ENCODE peak calls at places on chromosome 2, in six cellular contexts. H is GM23248, M is GM23338, C is MM.1S, P is OCI-LY7, D is neural progenitor cell. R is an unnamed sample.

GRCh38 chr2:25073025-25073424 is 31.1 kb downstream of the EFR3B start:
- DNase-seq in H (no peak), M (no peak), C (no peak), P (no peak), D (no peak), R (no peak)

GRCh38 chr2:127094509-127095366 is 12.2 kb downstream of the BIN1 start:
- DNase-seq in H (peak), M (peak), C (no peak), P (no peak), D (peak), R (peak)

GRCh38 chr2:188444106-188444835 is 152.6 kb downstream of the GULP1 start:
- DNase-seq in H (no peak), M (no peak), C (no peak), P (no peak), D (no peak), R (no peak)

GRCh38 chr2:61988462-61989366 is 83.2 kb downstream of the COMMD1 start:
- DNase-seq in H (peak), M (no peak), C (no peak), P (no peak), D (no peak), R (no peak)

GRCh38 chr2:177174456-177174855 is 38.1 kb upstream of the HNRNPA3 start:
- DNase-seq in H (peak), M (no peak), C (no peak), P (no peak), D (no peak), R (no peak)

GRCh38 chr2:152583512-152584188 is 133.6 kb downstream of the PRPF40A start:
- DNase-seq in H (no peak), M (no peak), C (no peak), P (no peak), D (no peak), R (no peak)

GRCh38 chr2:31051213-31052185 is 86.7 kb downstream of the GALNT14 start:
- DNase-seq in H (no peak), M (no peak), C (no peak), P (no peak), D (no peak), R (no peak)

GRCh38 chr2:71157124-71157802 is 26.8 kb downstream of the MPHOSPH10 start:
- DNase-seq in H (peak), M (peak), C (peak), P (peak), D (peak), R (peak)

GRCh38 chr2:24453379-24454073 is 37.5 kb upstream of the NCOA1 start:
- DNase-seq in H (peak), M (no peak), C (no peak), P (no peak), D (no peak), R (no peak)

GRCh38 chr2:215370116-215370965 is 58.5 kb downstream of the ATIC start:
- DNase-seq in H (no peak), M (no peak), C (no peak), P (no peak), D (no peak), R (no peak)

DNA sequence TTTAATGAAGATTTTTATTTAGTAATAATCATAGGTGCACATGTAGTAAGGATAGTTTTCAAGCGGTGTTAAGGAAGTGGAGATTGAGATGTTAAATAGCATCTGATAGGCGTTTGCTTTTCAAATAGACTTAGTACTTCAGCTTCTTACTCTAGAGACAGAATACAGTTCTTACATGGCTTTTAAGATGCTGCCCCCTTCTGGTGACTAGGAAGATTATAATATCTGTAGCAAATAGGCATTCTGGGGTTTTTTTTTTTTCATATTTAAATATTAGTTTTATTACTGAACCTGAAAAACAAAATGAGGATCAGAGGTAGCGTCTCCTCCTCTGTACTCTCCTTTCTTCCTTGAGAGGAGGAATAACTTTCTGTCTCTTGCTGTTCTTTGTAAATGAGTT is 100.2 kb downstream of the AGAP1 start:
- DNase-seq in H (peak), M (peak), C (peak), P (peak), D (peak), R (peak)
- TF ChIP-seq EZH2phosphoT487 in H (no peak), M (no peak), C (no peak), P (no peak), D (no peak), R (no peak)

GRCh38 chr2:178208817-178209216 is 14.5 kb downstream of the OSBPL6 start:
- DNase-seq in H (peak), M (peak), C (no peak), P (no peak), D (no peak), R (peak)
- H2AFZ ChIP-seq in H (no peak), M (no peak), C (no peak), P (no peak), D (no peak), R (no peak)

GRCh38 chr2:173568054-173568453 is 213.4 kb downstream of the CDCA7 start:
- DNase-seq in H (peak), M (peak), C (no peak), P (no peak), D (peak), R (peak)
- TF ChIP-seq EZH2phosphoT487 in H (no peak), M (no peak), C (no peak), P (no peak), D (no peak), R (no peak)

GRCh38 chr2:124281556-124281955 is 256.5 kb downstream of the CNTNAP5 start:
- DNase-seq in H (no peak), M (peak), C (no peak), P (no peak), D (no peak), R (no peak)
- H2AFZ ChIP-seq in H (no peak), M (peak), C (no peak), P (no peak), D (peak), R (no peak)